ENCODE peak calls at places on chromosomes 4 and X, in eight cellular contexts. U, X, J, L, T, H, N and B are unnamed samples.
A peak's percentile ranks its signal among the peaks of the same experiment; 100 is the strongest.

GRCh38 chr4:42357325-42357724 is 40.0 kb upstream of the SHISA3 start:
- DNase-seq in T (no peak), L (no peak), N (peak; percentile 30), X (no peak), U (no peak), H (no peak), J (no peak), B (no peak)

GRCh38 chr4:161767116-161767515 is 396.7 kb downstream of the FSTL5 start:
- DNase-seq in J (no peak), T (no peak), N (no peak), X (no peak), H (no peak), L (no peak), U (no peak), B (no peak)

GRCh38 chr4:83110222-83110945 is 4.1 kb downstream of the PLAC8 start:
- DNase-seq in X (peak; percentile 89), J (peak; percentile 95), L (peak; percentile 83), U (peak; percentile 73), N (peak; percentile 90), T (peak; percentile 93), H (peak; percentile 86), B (peak; percentile 73)

GRCh38 chr4:185235480-185236154 is 26.2 kb downstream of the SNX25 start:
- DNase-seq in L (no peak), T (no peak), N (no peak), J (no peak), H (no peak), U (no peak), X (no peak), B (no peak)

GRCh38 chr4:123866796-123867195 is 470.2 kb downstream of the SPRY1 start:
- DNase-seq in X (no peak), L (no peak), H (no peak), J (no peak), N (no peak), T (no peak), U (no peak), B (no peak)

GRCh38 chr4:127188847-127189246 is 443.9 kb upstream of the INTU start:
- DNase-seq in N (no peak), X (no peak), U (no peak), J (no peak), T (no peak), L (no peak), H (no peak), B (no peak)

GRCh38 chr4:13481569-13481968 is 2.6 kb downstream of the RAB28 start:
- DNase-seq in L (no peak), X (no peak), U (no peak), T (no peak), H (no peak), J (no peak), N (no peak), B (no peak)

GRCh38 chr4:3257125-3257690 is 8.2 kb downstream of the MSANTD1 start:
- DNase-seq in X (peak; percentile 37), N (no peak), L (no peak), U (no peak), T (no peak), J (peak; percentile 40), H (no peak), B (no peak)

GRCh38 chr4:7581477-7581876 is 146.7 kb upstream of the PSAPL1 start:
- DNase-seq in L (no peak), T (no peak), H (no peak), X (no peak), N (peak; percentile 71), U (no peak), J (no peak), B (no peak)

GRCh38 chrX:1529328-1529727 is 7.7 kb downstream of the P2RY8 start:
- DNase-seq in X (no peak), U (no peak), L (no peak), H (no peak), J (no peak), N (peak; percentile 4), T (no peak), B (no peak)

GRCh38 chrX:107429090-107429489 is 20.4 kb upstream of the FRMPD3 start:
- DNase-seq in X (no peak), N (peak; percentile 12), H (no peak), T (peak; percentile 40), U (no peak), J (peak; percentile 46), L (no peak), B (no peak)

GRCh38 chr4:113444386-113444785 is 317.2 kb downstream of the CAMK2D start:
- DNase-seq in T (no peak), U (no peak), N (no peak), X (no peak), L (no peak), H (no peak), J (no peak), B (no peak)

GRCh38 chr4:159117564-159117963 is 14.7 kb downstream of the RAPGEF2 start:
- DNase-seq in H (no peak), T (no peak), X (no peak), N (no peak), U (no peak), J (no peak), L (no peak), B (no peak)

GRCh38 chrX:53795583-53795982 is 109.1 kb upstream of the HUWE1 start:
- DNase-seq in J (no peak), H (no peak), L (no peak), U (no peak), N (no peak), X (no peak), T (no peak), B (no peak)

GRCh38 chrX:106168107-106168506 is at the start of gene PWWP3B:
- DNase-seq in H (no peak), J (peak; percentile 45), N (no peak), U (peak; percentile 31), L (no peak), T (no peak), X (peak; percentile 38), B (no peak)

GRCh38 chrX:50403903-50404302 is 66.7 kb downstream of the DGKK start:
- DNase-seq in X (no peak), N (no peak), J (no peak), U (no peak), T (no peak), H (no peak), L (no peak), B (no peak)

GRCh38 chrX:12709047-12709446 is 82.2 kb upstream of the PRPS2 start:
- DNase-seq in H (no peak), N (no peak), L (no peak), U (no peak), T (no peak), J (no peak), X (no peak), B (no peak)

GRCh38 chr4:47692691-47693090 is 145.2 kb downstream of the CORIN start:
- DNase-seq in J (no peak), X (no peak), U (no peak), H (no peak), L (no peak), N (no peak), T (no peak), B (no peak)

DNA sequence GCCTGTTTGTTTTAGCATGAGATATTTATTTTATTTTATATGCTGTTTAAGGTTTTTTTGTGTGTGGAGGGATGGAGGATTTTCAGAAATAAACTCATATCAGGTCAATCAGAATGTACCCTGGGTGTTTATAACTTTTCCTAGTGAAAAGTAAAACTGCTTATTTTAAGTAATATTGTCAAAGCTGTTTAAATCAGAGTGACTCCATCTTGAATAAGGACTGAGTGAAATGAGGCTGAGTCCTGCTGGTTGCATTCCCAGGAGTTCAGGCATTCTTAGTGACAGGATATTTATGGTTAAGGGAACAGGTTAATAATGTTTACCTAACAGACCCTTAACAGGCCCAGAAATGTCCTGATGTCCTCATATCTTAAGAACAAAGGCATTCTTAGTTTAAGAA is 1160.9 kb upstream of the PCDH7 start:
- DNase-seq in H (no peak), T (no peak), L (no peak), J (no peak), U (no peak), X (no peak), N (no peak), B (no peak)
- H3K9me3 ChIP-seq in H (no peaks in the 10 kb centered on the region), T (no peaks in the 10 kb centered on the region), L (no peaks in the 10 kb centered on the region), J (no peaks in the 10 kb centered on the region), U (no peaks in the 10 kb centered on the region), X (no peaks in the 10 kb centered on the region), N (no peaks in the 10 kb centered on the region), B (no peaks in the 10 kb centered on the region)

DNA sequence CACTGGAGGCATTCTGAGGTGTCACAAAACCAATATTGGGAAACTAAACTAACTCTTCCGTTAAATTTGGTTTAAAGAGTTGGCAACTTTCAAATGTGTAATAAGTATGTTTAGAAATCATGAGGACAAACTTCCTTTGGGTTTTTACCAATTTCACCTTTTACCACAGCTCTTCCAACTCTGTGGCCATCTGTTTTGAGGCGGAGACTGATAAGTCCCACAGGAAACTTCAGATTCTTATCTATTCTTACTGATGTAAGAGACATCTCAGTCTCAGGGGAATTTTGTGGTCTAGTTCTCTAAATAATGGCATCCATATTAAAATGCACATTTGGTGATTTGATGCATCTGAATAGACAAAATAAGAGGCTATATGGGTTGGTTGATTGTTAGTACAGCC is 229.2 kb upstream of the AFF2 start:
- DNase-seq in U (no peak), X (no peak), J (no peak), L (no peak), T (no peak), N (peak; percentile 52), H (no peak), B (no peak)
- H3K9me3 ChIP-seq in U (no peaks in the 10 kb centered on the region), X (no peaks in the 10 kb centered on the region), J (no peaks in the 10 kb centered on the region), L (no peaks in the 10 kb centered on the region), T (no peaks in the 10 kb centered on the region), N (no peaks in the 10 kb centered on the region), H (peaks cover 2% of the 10 kb centered on the region), B (no peaks in the 10 kb centered on the region)

GRCh38 chr4:173516621-173517612 is 13.1 kb downstream of the HAND2 start:
- DNase-seq in H (no peak), U (no peak), N (no peak), T (no peak), L (no peak), X (no peak), J (no peak), B (no peak)
- H3K9me3 ChIP-seq in H (peaks cover 10% of the 10 kb centered on the region), U (no peaks in the 10 kb centered on the region), N (no peaks in the 10 kb centered on the region), T (no peaks in the 10 kb centered on the region), L (no peaks in the 10 kb centered on the region), X (no peaks in the 10 kb centered on the region), J (no peaks in the 10 kb centered on the region), B (no peaks in the 10 kb centered on the region)

DNA sequence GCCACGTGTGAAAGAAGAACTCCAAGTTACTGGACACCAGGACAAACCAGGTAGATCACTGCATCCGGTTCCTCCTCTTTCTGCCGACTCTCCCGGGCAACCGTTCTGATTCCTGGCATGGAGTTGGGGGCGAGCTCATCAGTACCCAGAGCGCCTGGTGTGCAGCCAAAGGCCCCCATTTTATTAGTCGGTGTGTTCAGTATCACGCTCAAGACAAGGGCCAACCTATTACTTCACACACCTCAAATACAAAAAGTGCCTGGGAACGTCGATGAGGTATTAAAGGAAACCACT is 2.8 kb upstream of the CTBP1 start:
- DNase-seq in X (no peak), N (no peak), J (no peak), T (no peak), H (no peak), U (no peak), L (no peak), B (no peak)
- H3K9me3 ChIP-seq in X (no peaks in the 10 kb centered on the region), N (peaks cover 5% of the 10 kb centered on the region), J (no peaks in the 10 kb centered on the region), T (no peaks in the 10 kb centered on the region), H (peaks cover 2% of the 10 kb centered on the region), U (no peaks in the 10 kb centered on the region), L (no peaks in the 10 kb centered on the region), B (no peaks in the 10 kb centered on the region)

GRCh38 chrX:56289449-56289848 is 57.3 kb downstream of the KLF8 start:
- DNase-seq in N (no peak), L (no peak), H (no peak), J (no peak), U (no peak), T (peak; percentile 46), X (no peak), B (no peak)
- H3K9me3 ChIP-seq in N (no peaks in the 10 kb centered on the region), L (no peaks in the 10 kb centered on the region), H (no peaks in the 10 kb centered on the region), J (no peaks in the 10 kb centered on the region), U (no peaks in the 10 kb centered on the region), T (no peaks in the 10 kb centered on the region), X (no peaks in the 10 kb centered on the region), B (no peaks in the 10 kb centered on the region)